ENCODE peak calls at places on chromosomes 1 and 21, in five cellular contexts. N is H1; C is smooth muscle cell of the brain vasculature; H is stimulated activated CD4-positive, alpha-beta T cell treated with anti-CD3 and anti-CD28 coated beads, Interleukin-15, amount 100 ng/mL, for 1 hour; D is pancreas. U is an unnamed sample.

GRCh38 chr1:228030451-228031201 is 23.8 kb downstream of the WNT3A start:
- DNase-seq in D (peak; percentile 36), C (no peak), N (no peak), H (no peak), U (no peak)

GRCh38 chr1:85199667-85200366 is 999 bp downstream of the SYDE2 start:
- DNase-seq in H (no peak), D (no peak), C (no peak), N (no peak), U (no peak)

GRCh38 chr1:211541715-211542477 is 37.1 kb downstream of the SLC30A1 start:
- DNase-seq in H (no peak), N (no peak), D (no peak), C (no peak), U (no peak)

GRCh38 chr1:222167111-222167510 is 380.8 kb downstream of the HHIPL2 start:
- DNase-seq in N (peak; percentile 74), C (peak; percentile 18), H (no peak), D (peak; percentile 77), U (no peak)

GRCh38 chr1:108533351-108534083 is 26.4 kb upstream of the EEIG2 start:
- DNase-seq in D (no peak), C (no peak), N (no peak), H (no peak), U (no peak)

GRCh38 chr1:32538887-32539583 is at the start of gene ZBTB8A:
- DNase-seq in N (peak; percentile 73), D (peak; percentile 68), H (no peak), C (no peak), U (peak; percentile 29)

GRCh38 chr1:69862906-69863305 is 295.2 kb downstream of the LRRC7 start:
- DNase-seq in D (no peak), N (no peak), C (no peak), H (no peak), U (no peak)

GRCh38 chr1:167955915-167956314 is 19.0 kb upstream of the MPC2 start:
- DNase-seq in C (no peak), D (no peak), H (no peak), N (no peak), U (no peak)

GRCh38 chr21:38806153-38806941 is 618 bp downstream of the ETS2 start:
- DNase-seq in N (peak; percentile 57), D (peak; percentile 73), C (no peak), H (no peak), U (no peak)

GRCh38 chr1:235954306-235955283 is 87.9 kb upstream of the LYST start:
- DNase-seq in D (no peak), C (no peak), H (no peak), N (no peak), U (no peak)

GRCh38 chr1:213123532-213123931 is 72.5 kb downstream of the RPS6KC1 start:
- DNase-seq in H (no peak), C (no peak), D (no peak), N (no peak), U (no peak)

GRCh38 chr1:169390303-169390702 is 22.3 kb downstream of the BLZF1 start:
- DNase-seq in N (no peak), D (no peak), H (no peak), C (no peak), U (no peak)

GRCh38 chr1:59678809-59679228 is 135.9 kb upstream of the HOOK1 start:
- DNase-seq in N (no peak), H (no peak), C (peak; percentile 89), D (no peak), U (no peak)

GRCh38 chr1:19476440-19477190 is 8.7 kb downstream of the CAPZB start:
- DNase-seq in H (no peak), D (no peak), N (no peak), C (no peak), U (no peak)

GRCh38 chr1:228548788-228549187 is 61.6 kb downstream of the RNF187 start:
- DNase-seq in D (peak; percentile 7), C (no peak), N (no peak), H (no peak), U (no peak)

GRCh38 chr1:17561561-17561985 is 22.1 kb downstream of the ARHGEF10L start:
- DNase-seq in H (no peak), C (no peak), N (no peak), D (peak; percentile 69), U (peak; percentile 55)

GRCh38 chr1:112711041-112711440 is 4.1 kb downstream of the PPM1J start:
- DNase-seq in D (no peak), N (no peak), C (no peak), H (no peak), U (no peak)

GRCh38 chr1:50080904-50081586 is 27.7 kb upstream of the ELAVL4 start:
- DNase-seq in N (peak; percentile 48), H (no peak), D (no peak), C (no peak), U (no peak)

GRCh38 chr1:221458430-221459156 is 283.3 kb downstream of the DUSP10 start:
- DNase-seq in C (no peak), D (no peak), H (no peak), N (no peak), U (no peak)

GRCh38 chr1:18256318-18257235 is 149.0 kb downstream of the IGSF21 start:
- DNase-seq in N (peak; percentile 94), H (no peak), C (no peak), D (peak; percentile 82), U (no peak)

U was measured in cerebellar nuclear complex.